ENCODE peak calls at places on chromosomes 7 and 10, in seven cellular contexts. V, N, G, A, E, W and F are unnamed samples.

GRCh38 chr10:57973451-57973850 is 294.2 kb downstream of the IPMK start:
- DNase-seq in A (no peak), V (peak; percentile 56), E (no peak), N (no peak), G (no peak), W (no peak), F (no peak)

GRCh38 chr7:44281811-44282600 is 43.4 kb downstream of the CAMK2B start:
- DNase-seq in E (peak; percentile 13), V (no peak), A (peak; percentile 40), W (no peak), N (no peak), G (peak; percentile 6), F (peak; percentile 51)

GRCh38 chr7:147722119-147722518 is 868.4 kb upstream of the C7orf33 start:
- DNase-seq in G (no peak), W (no peak), A (no peak), N (no peak), E (no peak), V (no peak), F (no peak)

GRCh38 chr10:31322647-31323046 is 3.6 kb downstream of the ZEB1 start:
- DNase-seq in V (no peak), G (no peak), A (no peak), E (no peak), W (no peak), N (no peak), F (no peak)

GRCh38 chr10:120414946-120415345 is 42.1 kb upstream of the PLPP4 start:
- DNase-seq in A (no peak), V (no peak), G (no peak), W (no peak), E (no peak), N (no peak), F (no peak)

GRCh38 chr10:123348721-123349120 is 194.5 kb downstream of the BUB3 start:
- DNase-seq in G (no peak), E (no peak), A (no peak), V (no peak), W (no peak), N (no peak), F (no peak)

GRCh38 chr7:82527831-82528230 is 84.3 kb upstream of the CACNA2D1 start:
- DNase-seq in N (no peak), W (no peak), G (no peak), E (no peak), A (no peak), V (peak; percentile 23), F (no peak)

GRCh38 chr7:130695840-130696239 is 9.5 kb upstream of the TSGA13 start:
- DNase-seq in E (no peak), V (peak; percentile 57), G (no peak), A (no peak), W (no peak), N (no peak), F (no peak)

GRCh38 chr7:7946486-7946885 is 22.1 kb upstream of the GLCCI1 start:
- DNase-seq in N (no peak), A (no peak), W (no peak), E (no peak), V (peak; percentile 63), G (no peak), F (no peak)

GRCh38 chr7:105339404-105340316 is 49.1 kb downstream of the SRPK2 start:
- DNase-seq in V (no peak), A (no peak), G (no peak), E (peak; percentile 80), W (no peak), N (no peak), F (no peak)

GRCh38 chr10:11218395-11218794 is 200.7 kb downstream of the CELF2 start:
- DNase-seq in E (no peak), V (no peak), G (no peak), N (no peak), A (no peak), W (no peak), F (no peak)

GRCh38 chr10:7315906-7316305 is 94.9 kb downstream of the SFMBT2 start:
- DNase-seq in A (no peak), E (no peak), N (no peak), W (no peak), V (no peak), G (no peak), F (no peak)

GRCh38 chr10:14583252-14583651 is 191.4 kb downstream of the FAM107B start:
- DNase-seq in G (no peak), N (peak; percentile 52), A (no peak), E (no peak), V (no peak), W (no peak), F (peak; percentile 88)

GRCh38 chr10:7666253-7667023 is at the start of gene ITIH5:
- DNase-seq in N (no peak), W (no peak), V (no peak), G (peak; percentile 24), E (no peak), A (no peak), F (no peak)

GRCh38 chr10:3538850-3539531 is 246.0 kb downstream of the KLF6 start:
- DNase-seq in V (peak; percentile 64), N (peak; percentile 34), A (no peak), G (no peak), W (peak; percentile 31), E (no peak), F (no peak)

GRCh38 chr7:158377800-158378623 is 209.6 kb downstream of the PTPRN2 start:
- DNase-seq in N (peak; percentile 67), E (no peak), W (no peak), G (no peak), A (peak; percentile 60), V (peak; percentile 35), F (peak; percentile 66)

GRCh38 chr7:116524609-116525297 is at the start of gene CAV1:
- DNase-seq in E (peak; percentile 58), G (peak; percentile 93), W (peak; percentile 87), A (peak; percentile 89), V (peak; percentile 93), N (peak; percentile 65), F (peak; percentile 89)

GRCh38 chr10:105279101-105279500 is 638.0 kb downstream of the SORCS3 start:
- DNase-seq in N (no peak), E (no peak), G (no peak), V (no peak), W (no peak), A (no peak), F (no peak)

GRCh38 chr10:68517188-68517587 is 10.1 kb downstream of the SLC25A16 start:
- DNase-seq in N (no peak), E (no peak), W (no peak), V (peak; percentile 90), G (no peak), A (no peak), F (no peak)

GRCh38 chr7:93622036-93622714 is 47.7 kb upstream of the CALCR start:
- DNase-seq in N (no peak), W (no peak), G (no peak), A (no peak), E (no peak), V (peak; percentile 31), F (no peak)

GRCh38 chr10:49360271-49361177 is 35.4 kb downstream of the DRGX start:
- DNase-seq in G (peak; percentile 65), W (no peak), A (peak; percentile 75), N (no peak), E (no peak), V (no peak), F (no peak)

GRCh38 chr10:29908977-29909376 is 150.4 kb downstream of the JCAD start:
- DNase-seq in G (no peak), E (no peak), A (no peak), N (no peak), V (no peak), W (no peak), F (no peak)

GRCh38 chr7:96045181-96045580 is 272.8 kb downstream of the DYNC1I1 start:
- DNase-seq in N (no peak), V (no peak), A (no peak), G (no peak), E (no peak), W (no peak), F (no peak)

GRCh38 chr10:78461333-78461732 is 427.7 kb downstream of the RPS24 start:
- DNase-seq in W (no peak), E (no peak), N (no peak), G (no peak), A (no peak), V (no peak), F (no peak)

GRCh38 chr10:34464000-34464399 is 351.1 kb downstream of the PARD3 start:
- DNase-seq in V (no peak), G (no peak), A (no peak), N (no peak), E (no peak), W (no peak), F (no peak)

DNA sequence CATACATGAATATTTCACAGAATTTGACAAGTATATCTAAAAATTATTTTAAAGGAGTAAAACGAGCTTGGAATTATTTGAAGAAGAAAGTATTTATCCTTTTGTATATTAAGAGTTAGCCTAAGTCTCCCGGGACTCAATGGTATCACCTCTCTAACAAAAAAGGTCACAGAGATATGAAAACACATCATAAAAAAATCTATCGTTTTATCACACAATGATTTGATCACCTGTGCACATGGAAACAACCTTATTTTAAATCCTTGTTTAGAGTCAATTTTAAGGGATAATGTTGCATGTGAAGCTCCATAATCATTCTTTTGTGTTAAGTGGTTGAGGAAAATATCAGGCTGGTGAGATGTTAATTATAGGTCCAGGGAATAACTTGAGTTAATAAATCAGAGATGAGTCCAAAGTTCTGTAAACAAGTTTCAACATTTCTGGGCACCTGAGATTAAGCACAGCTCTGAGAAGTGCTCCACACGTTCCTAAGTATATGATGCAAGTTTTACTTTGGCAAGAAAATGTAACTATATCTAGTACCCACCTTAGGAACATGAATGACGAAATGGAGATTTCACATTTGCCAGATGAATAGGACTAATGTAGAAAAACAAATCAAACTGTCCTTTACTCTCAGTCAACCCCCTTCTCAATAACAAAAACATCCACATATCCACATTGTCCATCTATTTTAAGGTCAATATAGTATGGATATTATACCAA is 148.5 kb upstream of the AKR1E2 start:
- DNase-seq in G (no peak), A (no peak), V (peak; percentile 68), W (no peak), N (no peak), E (no peak), F (no peak)
- H3K4me3 ChIP-seq in G (no peak overlapping the region), A (no peak overlapping the region), V (peak overlapping the region; percentile 74), W (no peak overlapping the region), N (no peak overlapping the region), E (no peak overlapping the region), F (peak overlapping the region; percentile 18)

GRCh38 chr7:106367018-106367420 is 82.2 kb upstream of the NAMPT start:
- DNase-seq in V (peak; percentile 57), N (no peak), E (no peak), W (no peak), G (no peak), A (no peak), F (peak; percentile 79)
- TF ChIP-seq CTCF in V (peak; percentile 66), N (no peak), E (no peak), W (no peak), G (no peak), A (peak; percentile 27), F (peak; percentile 15)

DNA sequence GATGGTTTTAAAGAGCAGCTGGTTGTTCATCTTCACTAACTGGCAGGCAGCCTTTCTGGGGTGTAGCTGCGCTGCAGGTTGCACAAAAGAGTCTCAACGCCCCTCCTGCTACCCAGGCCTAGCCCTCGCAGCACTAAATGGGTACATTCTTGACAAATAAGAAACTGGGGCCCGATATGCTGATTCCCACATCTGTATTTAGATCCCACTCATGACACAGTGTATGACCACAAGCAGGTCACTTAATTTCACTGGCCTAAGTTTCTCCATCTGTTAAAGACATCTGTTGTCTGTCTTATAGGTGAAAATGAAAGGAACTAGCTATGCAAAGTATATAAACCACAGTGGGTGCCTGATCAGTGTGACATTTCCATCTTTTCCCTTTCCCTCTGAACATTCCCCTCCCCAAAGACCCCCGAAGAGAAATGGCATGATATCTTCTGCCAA is 85.9 kb upstream of the AGBL3 start:
- DNase-seq in A (no peak), N (no peak), G (no peak), E (no peak), W (no peak), V (no peak), F (no peak)
- H3K36me3 ChIP-seq in A (no peaks in the 10 kb centered on the region), N (no peaks in the 10 kb centered on the region), G (peaks cover 11% of the 10 kb centered on the region), E (no peaks in the 10 kb centered on the region), W (no peaks in the 10 kb centered on the region), V (peaks cover 18% of the 10 kb centered on the region), F (no peaks in the 10 kb centered on the region)

GRCh38 chr10:86483664-86484063 is 37.9 kb downstream of the WAPL start:
- DNase-seq in E (no peak), W (no peak), G (no peak), A (no peak), N (no peak), V (no peak), F (no peak)
- H3K4me3 ChIP-seq in E (no peak overlapping the region), W (no peak overlapping the region), G (no peak overlapping the region), A (no peak overlapping the region), N (no peak overlapping the region), V (no peak overlapping the region), F (no peak overlapping the region)